ENCODE peak calls at places on chromosomes 1 and 21, in six cellular contexts. L is H9; E is germinal center; Q is lower leg skin; P is A549; X is naive thymus-derived CD8-positive, alpha-beta T cell. J is an unnamed sample.

GRCh38 chr1:180235502-180236239 is 5.6 kb downstream of the LHX4 start:
- DNase-seq in L (peak; percentile 34), E (no peak), Q (no peak), P (no peak), X (no peak), J (no peak)

GRCh38 chr1:19694298-19694697 is 29.6 kb downstream of the HTR6 start:
- DNase-seq in L (no peak), E (no peak), Q (no peak), P (no peak), X (no peak), J (no peak)

GRCh38 chr1:21313146-21313885 is 23.1 kb upstream of the ECE1 start:
- DNase-seq in L (no peak), E (no peak), Q (peak; percentile 92), P (no peak), X (no peak), J (no peak)

GRCh38 chr1:48789903-48790302 is 13.2 kb upstream of the BEND5 start:
- DNase-seq in L (no peak), E (no peak), Q (no peak), P (no peak), X (no peak), J (no peak)

GRCh38 chr21:45279446-45280177 is 8.1 kb downstream of the POFUT2 start:
- DNase-seq in L (peak; percentile 17), E (no peak), Q (peak; percentile 73), P (no peak), X (no peak), J (no peak)

GRCh38 chr1:225319951-225320350 is 107.9 kb downstream of the LBR start:
- DNase-seq in L (no peak), E (no peak), Q (no peak), P (no peak), X (no peak), J (no peak)

GRCh38 chr1:200473698-200474371 is 64.0 kb upstream of the ZNF281 start:
- DNase-seq in L (no peak), E (no peak), Q (no peak), P (no peak), X (no peak), J (no peak)

GRCh38 chr1:68359045-68359444 is 90.7 kb downstream of the RPE65 start:
- DNase-seq in L (no peak), E (no peak), Q (no peak), P (no peak), X (no peak), J (no peak)

GRCh38 chr1:246104927-246105326 is 402.2 kb downstream of the SMYD3 start:
- DNase-seq in L (no peak), E (no peak), Q (no peak), P (no peak), X (no peak), J (no peak)

GRCh38 chr1:84077476-84078107 is 66.5 kb upstream of the PRKACB start:
- DNase-seq in L (peak; percentile 81), E (peak; percentile 91), Q (peak; percentile 92), P (peak; percentile 64), X (peak; percentile 80), J (peak; percentile 94)

GRCh38 chr1:1111516-1112236 is 4.2 kb downstream of the C1orf159 start:
- DNase-seq in L (no peak), E (no peak), Q (no peak), P (no peak), X (no peak), J (no peak)

GRCh38 chr1:113871597-113872113 is at the start of gene PTPN22:
- DNase-seq in L (no peak), E (peak; percentile 47), Q (no peak), P (no peak), X (peak; percentile 78), J (peak; percentile 70)

GRCh38 chr1:204670152-204670927 is 15.2 kb downstream of the LRRN2 start:
- DNase-seq in L (no peak), E (no peak), Q (no peak), P (no peak), X (no peak), J (no peak)

GRCh38 chr1:201020647-201021332 is 2.7 kb downstream of the KIF21B start:
- DNase-seq in L (peak; percentile 64), E (peak; percentile 66), Q (no peak), P (peak; percentile 78), X (peak; percentile 28), J (no peak)

GRCh38 chr1:237814319-237814924 is 76.3 kb downstream of the ZP4 start:
- DNase-seq in L (no peak), E (no peak), Q (no peak), P (no peak), X (no peak), J (no peak)

GRCh38 chr1:224377676-224378006 is 21.0 kb downstream of the CNIH4 start:
- DNase-seq in L (no peak), E (no peak), Q (no peak), P (no peak), X (no peak), J (peak; percentile 64)

GRCh38 chr1:241447056-241447649 is 72.4 kb downstream of the FH start:
- DNase-seq in L (no peak), E (no peak), Q (no peak), P (no peak), X (no peak), J (no peak)

GRCh38 chr1:62735491-62736171 is 47.4 kb upstream of the DOCK7 start:
- DNase-seq in L (no peak), E (no peak), Q (no peak), P (no peak), X (no peak), J (no peak)

GRCh38 chr1:224736619-224737352 is 120.7 kb downstream of the CNIH3 start:
- DNase-seq in L (no peak), E (no peak), Q (peak; percentile 89), P (no peak), X (no peak), J (peak; percentile 70)

GRCh38 chr1:1440941-1441888 is 5.7 kb downstream of the VWA1 start:
- DNase-seq in L (no peak), E (peak; percentile 82), Q (no peak), P (peak; percentile 71), X (peak; percentile 56), J (peak; percentile 87)

J was measured in GM10248.